ENCODE peak calls at places on chromosomes 5 and 9, in six cellular contexts. Y, T, G, L, W and V are unnamed samples.

GRCh38 chr5:83577036-83577636 is 105.6 kb downstream of the VCAN start:
- DNase-seq in Y (no peak), T (no peak), G (no peak), L (no peak), W (no peak), V (no peak)

GRCh38 chr5:116454417-116454927 is 120.2 kb downstream of the SEMA6A start:
- DNase-seq in Y (no peak), T (peak; percentile 77), G (no peak), L (no peak), W (no peak), V (no peak)

GRCh38 chr9:37215456-37216229 is 95.3 kb downstream of the ZCCHC7 start:
- DNase-seq in Y (no peak), T (no peak), G (no peak), L (no peak), W (no peak), V (peak; percentile 15)

GRCh38 chr9:132193227-132194110 is 31.6 kb downstream of the NTNG2 start:
- DNase-seq in Y (no peak), T (no peak), G (no peak), L (no peak), W (no peak), V (no peak)

GRCh38 chr9:68513385-68513784 is 27.3 kb downstream of the TMEM252 start:
- DNase-seq in Y (no peak), T (no peak), G (no peak), L (no peak), W (no peak), V (no peak)

GRCh38 chr5:132011561-132012384 is at the start of gene ACSL6:
- DNase-seq in Y (no peak), T (no peak), G (peak; percentile 20), L (no peak), W (no peak), V (peak; percentile 16)

GRCh38 chr9:125969868-125970267 is 222.7 kb downstream of the PBX3 start:
- DNase-seq in Y (no peak), T (peak; percentile 33), G (no peak), L (no peak), W (no peak), V (no peak)

GRCh38 chr9:85742630-85742928 is 825 bp upstream of the AGTPBP1 start:
- DNase-seq in Y (no peak), T (no peak), G (no peak), L (no peak), W (no peak), V (no peak)

GRCh38 chr9:121881920-121882500 is 211.1 kb downstream of the TTLL11 start:
- DNase-seq in Y (no peak), T (no peak), G (no peak), L (no peak), W (no peak), V (no peak)

GRCh38 chr5:2754621-2755370 is 3.3 kb upstream of the IRX2 start:
- DNase-seq in Y (no peak), T (no peak), G (no peak), L (no peak), W (no peak), V (no peak)

GRCh38 chr5:360277-361027 is 38.9 kb downstream of the AHRR start:
- DNase-seq in Y (no peak), T (no peak), G (no peak), L (no peak), W (no peak), V (no peak)

GRCh38 chr5:73215891-73216610 is 43.1 kb downstream of the TMEM174 start:
- DNase-seq in Y (peak; percentile 77), T (peak; percentile 68), G (peak; percentile 42), L (peak; percentile 69), W (peak; percentile 75), V (peak; percentile 59)

GRCh38 chr9:110782701-110783100 is 114.1 kb downstream of the MUSK start:
- DNase-seq in Y (no peak), T (no peak), G (no peak), L (no peak), W (no peak), V (no peak)